ENCODE peak calls at places on chromosomes 7 and 10, in seven cellular contexts. Y is cardiac fibroblast; L is stimulated activated CD4-positive, alpha-beta T cell treated with anti-CD3 and anti-CD28 coated beads, TNF-alpha, amount 100 ng/mL, for 48 hours; Z is HS-27A; V is activated CD8-positive, alpha-beta memory T cell treated with anti-CD3 and anti-CD28 coated beads, Interleukin-2, amount 50 U/mL, for 4 hours; W is activated CD4-positive, alpha-beta T cell treated with anti-CD3 and anti-CD28 coated beads, Interleukin-2, amount 50 U/mL, for 4 hours; X is ureter. I is an unnamed sample.

GRCh38 chr7:114073711-114074110 is 154.9 kb upstream of the PPP1R3A start:
- DNase-seq in Y (no peak), Z (no peak), V (no peak), X (no peak), L (no peak), W (no peak), I (no peak)

GRCh38 chr7:74288034-74288881 is 949 bp upstream of the CLIP2 start:
- DNase-seq in Z (no peak), Y (no peak), W (no peak), X (no peak), V (no peak), L (no peak), I (peak; percentile 61)

GRCh38 chr7:80089341-80089740 is 45.3 kb upstream of the GNAI1 start:
- DNase-seq in V (no peak), W (no peak), Z (no peak), L (no peak), Y (peak; percentile 60), X (no peak), I (no peak)

GRCh38 chr10:71390435-71390820 is 6.3 kb upstream of the CDH23 start:
- DNase-seq in V (no peak), X (no peak), L (no peak), Y (no peak), Z (no peak), W (no peak), I (no peak)

GRCh38 chr10:14775656-14776055 is 959 bp upstream of the FAM107B start:
- DNase-seq in W (no peak), V (no peak), X (no peak), Y (no peak), Z (no peak), L (no peak), I (no peak)

GRCh38 chr10:89414879-89415821 is 782 bp downstream of the IFIT5 start:
- DNase-seq in W (peak; percentile 30), L (no peak), V (peak; percentile 39), X (peak; percentile 57), Z (no peak), Y (peak; percentile 58), I (peak; percentile 72)

GRCh38 chr10:104318810-104319684 is 19.2 kb downstream of the ITPRIP start:
- DNase-seq in V (no peak), L (no peak), W (no peak), Z (no peak), X (no peak), Y (peak; percentile 61), I (no peak)

GRCh38 chr10:48211777-48212176 is 62.7 kb downstream of the FRMPD2 start:
- DNase-seq in Z (no peak), X (no peak), L (no peak), V (no peak), Y (no peak), W (no peak), I (no peak)